ENCODE peak calls at places on chromosomes 11 and 22, in eight cellular contexts. C is HCT116, W is GM23248, M is GM23338, X is PC-9, A is Karpas-422, D is MM.1S, J is OCI-LY7. K is an unnamed sample. For H3K9me2 and H4K20me1, the result is how much of the 10 kb centered on the place peaks cover.

GRCh38 chr11:114027396-114027795 is 32.1 kb upstream of the ZBTB16 start:
- DNase-seq in M (no peak), A (no peak), D (no peak), X (no peak), C (no peak), J (no peak), W (no peak), K (no peak)

GRCh38 chr11:61974766-61975631 is 7.6 kb upstream of the FTH1 start:
- DNase-seq in C (no peak), D (no peak), W (no peak), J (no peak), X (no peak), A (no peak), M (no peak), K (peak)

GRCh38 chr11:34812905-34813576 is 103.1 kb downstream of the APIP start:
- DNase-seq in W (no peak), M (no peak), X (no peak), C (no peak), J (no peak), A (no peak), D (no peak), K (no peak)

GRCh38 chr22:27238935-27239510 is 562.5 kb downstream of the MN1 start:
- DNase-seq in W (peak), D (no peak), C (no peak), J (no peak), A (no peak), M (no peak), X (peak), K (peak)

GRCh38 chr11:34157163-34157562 is 51.7 kb downstream of the NAT10 start:
- DNase-seq in D (no peak), A (no peak), M (no peak), C (no peak), W (no peak), X (no peak), J (no peak), K (no peak)

GRCh38 chr11:1770061-1770460 is 6.3 kb upstream of the CTSD start:
- DNase-seq in M (no peak), X (no peak), D (no peak), A (no peak), W (no peak), J (no peak), C (no peak), K (no peak)

GRCh38 chr11:2445107-2445947 is 519 bp downstream of the KCNQ1 start:
- DNase-seq in X (no peak), J (no peak), C (no peak), A (no peak), W (no peak), M (peak), D (peak), K (no peak)

GRCh38 chr11:68012044-68012842 is 2.1 kb downstream of the ALDH3B1 start:
- DNase-seq in X (peak), A (no peak), J (no peak), C (no peak), D (no peak), M (no peak), W (no peak), K (no peak)

GRCh38 chr11:104015649-104016415 is 20.6 kb upstream of the DDI1 start:
- DNase-seq in J (no peak), M (no peak), X (no peak), C (no peak), D (peak), A (peak), W (no peak), K (no peak)

GRCh38 chr22:19700790-19701419 is 13.4 kb upstream of the SEPTIN5 start:
- DNase-seq in A (no peak), J (no peak), M (no peak), X (no peak), C (no peak), W (no peak), D (no peak), K (no peak)

GRCh38 chr22:39216143-39216490 is 28.7 kb downstream of the PDGFB start:
- DNase-seq in J (no peak), D (no peak), X (no peak), W (no peak), M (no peak), C (no peak), A (no peak), K (no peak)

GRCh38 chr11:46020084-46020483 is 97.6 kb downstream of the LARGE2 start:
- DNase-seq in M (no peak), D (no peak), X (no peak), C (no peak), W (no peak), J (no peak), A (no peak), K (no peak)
- H3K9me2 ChIP-seq in M (under half), D (under half), X (under half), C (under half), W (under half), J (under half), A (under half), K (under half)

GRCh38 chr22:32858121-32858703 is 56.7 kb downstream of the TIMP3 start:
- DNase-seq in X (no peak), M (no peak), W (peak), C (no peak), J (no peak), A (peak), D (no peak), K (no peak)
- H4K20me1 ChIP-seq in X (half or more), M (under half), W (under half), C (under half), J (under half), A (under half), D (under half), K (under half)

GRCh38 chr22:43948836-43949235 is 6.4 kb upstream of the SAMM50 start:
- DNase-seq in M (no peak), W (peak), X (no peak), D (no peak), C (no peak), A (no peak), J (no peak), K (no peak)

GRCh38 chr22:43955040-43955882 is at the start of gene SAMM50:
- DNase-seq in D (peak), C (peak), X (peak), W (peak), M (peak), A (peak), J (peak), K (peak)

GRCh38 chr22:43953988-43954771 is 1.1 kb upstream of the SAMM50 start:
- DNase-seq in A (peak), D (no peak), W (no peak), X (no peak), C (no peak), M (no peak), J (peak), K (no peak)

GRCh38 chr22:43951966-43952365 is 3.3 kb upstream of the SAMM50 start:
- DNase-seq in C (no peak), A (no peak), D (no peak), M (peak), W (no peak), J (no peak), X (no peak), K (no peak)

DNA sequence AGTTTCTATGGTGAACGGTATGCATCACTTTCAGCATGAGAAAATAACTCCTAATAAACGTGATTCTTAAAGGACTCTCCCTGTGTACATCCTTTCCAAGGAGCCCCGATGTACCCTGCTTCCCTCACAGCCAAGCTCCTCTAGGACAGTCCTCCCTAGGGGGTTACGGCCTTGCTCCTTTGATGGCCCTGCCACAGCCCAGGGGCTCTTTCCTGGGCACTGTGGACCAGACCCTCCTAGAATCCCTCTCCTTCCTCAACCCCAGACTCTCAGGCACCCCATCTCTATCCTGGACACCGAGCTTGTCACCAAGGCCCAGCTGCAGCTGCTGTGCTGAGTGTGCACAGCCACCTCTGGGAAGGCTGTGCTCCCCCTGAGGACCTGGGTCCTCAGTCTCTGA is 3.9 kb upstream of the SAMM50 start:
- DNase-seq in A (no peak), C (no peak), W (no peak), J (no peak), X (no peak), M (no peak), D (no peak), K (no peak)
- H3K9me2 ChIP-seq in A (under half), C (under half), W (under half), J (under half), X (under half), M (under half), D (under half), K (under half)

DNA sequence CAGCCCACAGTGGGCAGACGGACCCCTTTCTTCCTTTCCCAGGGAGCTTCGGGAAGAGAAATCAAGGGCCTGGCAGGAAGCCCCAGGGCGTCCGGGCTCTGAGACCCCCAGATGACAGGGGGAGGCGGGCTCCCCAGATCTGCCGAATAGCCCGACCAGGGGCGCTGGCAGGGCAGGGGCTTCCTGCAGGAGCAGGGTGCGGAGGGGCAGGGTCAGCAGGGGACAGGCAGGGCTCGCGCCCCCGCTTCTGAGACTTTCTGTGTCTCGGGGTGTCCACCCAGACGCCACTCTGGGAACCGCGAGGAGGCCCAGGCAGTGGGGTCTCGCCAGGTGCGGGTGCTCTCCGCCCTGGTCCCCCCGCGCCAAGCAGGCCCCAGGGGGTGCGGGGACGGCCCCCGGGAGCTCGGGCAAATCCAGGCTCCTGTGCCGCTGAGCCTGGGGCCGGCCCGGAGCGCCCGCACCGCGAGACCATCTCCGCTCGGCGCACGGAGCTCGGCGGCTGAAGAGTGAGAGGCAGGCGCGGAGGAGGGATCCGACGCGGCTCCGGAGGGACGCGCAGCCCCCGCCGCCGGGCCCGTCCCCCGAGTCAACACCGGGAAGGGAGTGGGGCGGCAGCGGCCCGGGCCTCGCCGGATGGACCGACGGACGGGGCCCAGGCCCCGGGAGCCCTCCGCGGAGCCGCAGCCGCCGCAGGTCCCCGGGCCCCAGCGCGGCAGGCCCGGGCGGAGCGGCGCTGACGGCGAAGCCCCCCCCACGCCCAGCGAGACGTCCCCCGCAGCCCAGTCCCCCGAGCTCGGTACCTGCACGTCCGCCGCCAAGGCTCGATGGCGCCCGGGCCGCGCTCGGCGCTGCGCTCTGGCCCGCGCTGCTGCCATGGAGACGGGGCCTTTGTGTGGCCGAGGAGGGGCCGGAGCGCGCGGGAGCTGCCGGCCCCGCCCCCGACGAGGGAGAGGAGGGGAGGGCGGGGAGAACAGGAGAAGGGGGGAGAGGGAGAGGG is at the start of gene PLXNB2:
- DNase-seq in W (peak), X (peak), M (peak), D (peak), A (peak), J (no peak), C (peak), K (peak)
- H4K20me1 ChIP-seq in W (under half), X (under half), M (under half), D (under half), A (under half), J (under half), C (under half), K (under half)

DNA sequence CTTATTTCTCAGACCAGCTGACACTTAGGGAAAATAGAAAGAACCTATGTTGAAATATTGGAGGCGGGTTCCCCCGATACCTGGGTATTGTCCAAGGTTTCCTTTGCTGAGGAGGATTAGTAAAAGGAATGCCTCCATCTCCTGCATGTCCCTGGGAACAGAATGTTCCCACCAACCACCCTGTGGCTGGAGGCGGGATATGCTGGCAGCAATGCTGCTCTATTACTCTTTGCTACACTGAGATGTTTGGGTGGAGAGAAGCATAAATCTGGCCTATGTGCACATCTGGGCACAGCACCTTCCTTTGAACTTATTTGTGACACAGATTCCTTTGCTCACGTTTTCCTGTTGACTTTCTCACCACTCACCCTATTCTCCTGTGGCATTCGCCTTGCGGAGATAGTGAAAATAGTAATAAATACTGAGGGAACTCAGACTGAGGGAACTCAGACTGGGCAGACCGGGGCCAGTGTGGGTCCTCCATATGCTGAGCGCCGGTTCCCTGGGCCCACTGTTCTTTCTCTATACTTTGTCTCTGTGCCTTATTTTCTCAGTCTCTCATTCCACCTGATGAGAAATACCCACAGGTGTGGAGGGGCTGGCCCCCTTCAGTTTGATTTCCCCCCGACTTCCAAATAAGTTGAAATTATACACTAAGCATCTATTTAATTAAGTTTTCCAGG is 32.1 kb downstream of the IGLL1 start:
- DNase-seq in W (no peak), J (no peak), A (no peak), X (no peak), M (no peak), C (no peak), D (no peak), K (no peak)
- H3K9me2 ChIP-seq in W (under half), J (under half), A (under half), X (under half), M (under half), C (under half), D (under half), K (under half)

DNA sequence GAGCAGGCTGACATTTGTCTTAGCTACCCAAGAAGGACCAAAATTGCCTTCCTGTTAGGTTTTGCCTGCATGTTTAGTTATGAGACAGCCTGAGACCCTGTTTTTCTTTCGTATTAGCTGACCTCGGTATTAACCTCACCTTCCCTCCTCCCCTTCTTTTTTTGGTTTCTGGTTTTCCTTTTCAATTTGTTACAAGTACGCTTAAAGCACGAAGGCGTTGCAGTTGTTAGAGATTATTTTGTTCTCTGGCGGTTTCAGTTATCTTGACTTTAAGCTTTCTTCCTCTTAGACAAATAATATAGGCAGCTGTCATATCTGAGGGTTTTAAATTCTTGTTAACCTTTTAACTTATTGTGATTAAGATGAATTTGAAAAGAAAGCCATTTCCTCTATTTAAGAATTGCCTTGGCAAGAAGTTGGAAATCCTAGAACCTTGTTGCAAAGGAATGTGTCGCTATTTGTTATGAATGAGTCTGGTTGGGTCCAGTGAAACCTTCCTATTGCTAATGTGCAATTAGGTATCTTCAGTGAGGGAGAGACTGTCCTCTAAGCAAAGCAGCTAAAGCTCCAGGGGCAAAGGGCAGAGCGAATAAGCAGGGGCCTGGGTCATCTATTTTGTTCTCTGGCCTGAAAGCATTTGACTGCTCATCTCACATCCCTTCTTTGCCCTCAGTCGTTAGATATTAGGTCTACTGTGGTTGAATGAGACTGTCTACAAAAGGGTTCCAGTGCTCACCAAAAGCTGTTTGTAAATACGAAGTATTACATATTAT is 45.8 kb downstream of the PACS1 start:
- DNase-seq in M (no peak), W (no peak), J (peak), X (no peak), D (peak), C (no peak), A (peak), K (no peak)
- H4K20me1 ChIP-seq in M (under half), W (under half), J (under half), X (under half), D (under half), C (under half), A (under half), K (under half)

DNA sequence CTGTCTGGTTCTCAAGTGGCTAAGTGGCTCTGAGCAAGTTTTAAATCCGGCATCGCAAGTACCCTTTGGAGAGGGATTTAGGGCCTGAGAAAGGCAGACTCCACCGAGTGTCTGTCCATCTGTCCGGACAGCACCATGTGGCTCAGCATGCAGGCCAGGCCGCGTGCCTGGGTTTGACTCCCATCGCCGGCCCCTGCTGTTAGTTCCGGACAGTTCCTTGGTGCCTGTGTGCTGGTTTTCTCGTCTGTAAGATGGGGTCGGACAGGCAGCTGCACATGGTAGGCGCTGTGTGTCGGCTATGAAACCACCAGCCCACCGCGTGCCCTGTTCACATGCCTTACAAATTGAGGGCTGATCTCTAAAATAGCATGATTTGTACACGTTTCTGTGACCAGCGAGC is 31.0 kb downstream of the NUP50 start:
- DNase-seq in M (no peak), A (no peak), J (no peak), W (no peak), D (no peak), C (no peak), X (no peak), K (no peak)
- H3K9me2 ChIP-seq in M (under half), A (under half), J (under half), W (under half), D (under half), C (under half), X (under half), K (under half)

GRCh38 chr11:27475622-27476021 is 3.0 kb upstream of the LGR4 start:
- DNase-seq in C (no peak), D (no peak), X (no peak), J (no peak), M (no peak), W (no peak), A (no peak), K (no peak)
- H4K20me1 ChIP-seq in C (under half), D (under half), X (under half), J (under half), M (under half), W (under half), A (under half), K (under half)

GRCh38 chr22:26056455-26056854 is 112.8 kb upstream of the SEZ6L start:
- DNase-seq in X (no peak), D (no peak), J (no peak), M (no peak), A (no peak), W (no peak), C (no peak), K (no peak)

GRCh38 chr22:26050079-26050478 is 119.2 kb upstream of the SEZ6L start:
- DNase-seq in J (no peak), C (no peak), D (no peak), W (no peak), X (no peak), M (no peak), A (no peak), K (no peak)

GRCh38 chr22:26054846-26055245 is 114.4 kb upstream of the SEZ6L start:
- DNase-seq in X (no peak), J (no peak), D (no peak), A (no peak), M (no peak), C (no peak), W (no peak), K (no peak)

GRCh38 chr22:26057731-26058130 is 111.5 kb upstream of the SEZ6L start:
- DNase-seq in W (no peak), C (no peak), A (no peak), M (no peak), X (no peak), D (no peak), J (no peak), K (no peak)

GRCh38 chr22:26053737-26054316 is 115.4 kb upstream of the SEZ6L start:
- DNase-seq in D (no peak), X (no peak), M (peak), W (no peak), J (no peak), A (peak), C (no peak), K (no peak)
- H3K9me2 ChIP-seq in D (under half), X (under half), M (under half), W (under half), J (under half), A (under half), C (under half), K (under half)

DNA sequence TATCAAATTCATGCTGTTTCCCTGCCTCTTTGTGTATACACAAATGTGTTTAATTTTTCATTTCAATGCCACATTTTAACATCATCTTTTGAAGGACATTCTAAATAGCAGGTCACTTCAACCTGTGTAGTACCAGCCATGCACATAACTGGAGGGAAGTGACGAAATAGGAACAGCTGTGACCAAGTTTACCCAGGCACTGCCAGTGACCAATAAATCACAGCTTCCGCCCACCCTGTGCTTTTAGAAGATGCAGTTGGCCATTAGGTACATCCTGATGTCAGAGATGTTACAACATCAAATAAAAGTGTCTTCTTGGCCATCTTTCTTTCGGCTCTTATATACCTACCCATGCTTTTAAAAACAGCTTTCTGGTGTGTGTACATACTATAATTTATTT is 7.8 kb downstream of the LDLRAD3 start:
- DNase-seq in C (no peak), W (no peak), A (no peak), M (no peak), J (peak), X (no peak), D (no peak), K (no peak)
- H4K20me1 ChIP-seq in C (under half), W (under half), A (under half), M (under half), J (under half), X (under half), D (under half), K (under half)

K was measured in hepatocyte.